ENCODE peak calls at places on chromosomes 12 and 14, in eight cellular contexts. S is spleen; V is naive thymus-derived CD4-positive, alpha-beta T cell; R is Peyer's patch; X is HCT116; O is H9; F is stomach; A is thyroid gland. P is an unnamed sample.

GRCh38 chr14:79686196-79686595 is 525.1 kb downstream of the DIO2 start:
- DNase-seq in S (no peak), V (no peak), R (no peak), X (no peak), O (no peak), F (no peak), A (no peak), P (no peak)

GRCh38 chr14:91996951-91997371 is 42.9 kb downstream of the TRIP11 start:
- DNase-seq in S (no peak), V (no peak), R (no peak), X (peak; percentile 44), O (no peak), F (no peak), A (no peak), P (no peak)

GRCh38 chr12:1935242-1935641 is 16.8 kb upstream of the CACNA2D4 start:
- DNase-seq in S (peak; percentile 63), V (no peak), R (no peak), X (no peak), O (no peak), F (no peak), A (no peak), P (no peak)

GRCh38 chr14:33932526-33933292 is 18.2 kb downstream of the EGLN3 start:
- DNase-seq in S (no peak), V (no peak), R (no peak), X (no peak), O (no peak), F (no peak), A (no peak), P (no peak)

GRCh38 chr14:49594347-49595089 is 4.2 kb upstream of the LRR1 start:
- DNase-seq in S (no peak), V (no peak), R (peak; percentile 74), X (no peak), O (no peak), F (no peak), A (no peak), P (no peak)

GRCh38 chr14:94797887-94798286 is 28.0 kb upstream of the GSC start:
- DNase-seq in S (no peak), V (no peak), R (no peak), X (no peak), O (no peak), F (no peak), A (no peak), P (no peak)

GRCh38 chr14:52801014-52801708 is 9.8 kb upstream of the GNPNAT1 start:
- DNase-seq in S (no peak), V (no peak), R (no peak), X (no peak), O (no peak), F (no peak), A (no peak), P (no peak)

GRCh38 chr14:64654931-64655330 is 49.3 kb upstream of the PLEKHG3 start:
- DNase-seq in S (peak; percentile 63), V (no peak), R (no peak), X (no peak), O (no peak), F (no peak), A (no peak), P (no peak)

GRCh38 chr12:113259499-113259953 is 38.3 kb downstream of the TPCN1 start:
- DNase-seq in S (no peak), V (no peak), R (peak; percentile 78), X (no peak), O (no peak), F (peak; percentile 44), A (peak; percentile 91), P (peak; percentile 62)

GRCh38 chr12:102757154-102757873 is 159.7 kb downstream of the PAH start:
- DNase-seq in S (no peak), V (no peak), R (no peak), X (no peak), O (no peak), F (no peak), A (peak; percentile 26), P (no peak)

GRCh38 chr14:81323621-81324400 is 76.3 kb downstream of the STON2 start:
- DNase-seq in S (no peak), V (no peak), R (peak; percentile 83), X (peak; percentile 36), O (peak; percentile 79), F (peak; percentile 59), A (peak; percentile 84), P (no peak)

GRCh38 chr14:30620178-30620577 is 1.9 kb upstream of the SCFD1 start:
- DNase-seq in S (no peak), V (no peak), R (no peak), X (no peak), O (no peak), F (no peak), A (no peak), P (no peak)

GRCh38 chr14:58829594-58829993 is 191.8 kb downstream of the DACT1 start:
- DNase-seq in S (no peak), V (no peak), R (no peak), X (no peak), O (no peak), F (no peak), A (no peak), P (no peak)

GRCh38 chr12:65681226-65681625 is 143.1 kb upstream of the HMGA2 start:
- DNase-seq in S (no peak), V (no peak), R (no peak), X (no peak), O (no peak), F (no peak), A (no peak), P (no peak)

GRCh38 chr14:95173518-95173917 is 16.2 kb upstream of the DICER1 start:
- DNase-seq in S (no peak), V (no peak), R (no peak), X (no peak), O (no peak), F (no peak), A (no peak), P (no peak)

GRCh38 chr14:32662234-32662633 is 276.4 kb upstream of the NPAS3 start:
- DNase-seq in S (no peak), V (no peak), R (no peak), X (no peak), O (no peak), F (no peak), A (no peak), P (no peak)

GRCh38 chr14:35333347-35333730 is 41.2 kb downstream of the PSMA6 start:
- DNase-seq in S (no peak), V (no peak), R (peak; percentile 43), X (no peak), O (no peak), F (no peak), A (peak; percentile 61), P (no peak)

GRCh38 chr12:124883263-124883876 is 19.7 kb upstream of the SCARB1 start:
- DNase-seq in S (no peak), V (no peak), R (no peak), X (no peak), O (no peak), F (no peak), A (no peak), P (no peak)

GRCh38 chr12:103848132-103848531 is 7.1 kb upstream of the NT5DC3 start:
- DNase-seq in S (no peak), V (no peak), R (no peak), X (no peak), O (no peak), F (no peak), A (no peak), P (no peak)

DNA sequence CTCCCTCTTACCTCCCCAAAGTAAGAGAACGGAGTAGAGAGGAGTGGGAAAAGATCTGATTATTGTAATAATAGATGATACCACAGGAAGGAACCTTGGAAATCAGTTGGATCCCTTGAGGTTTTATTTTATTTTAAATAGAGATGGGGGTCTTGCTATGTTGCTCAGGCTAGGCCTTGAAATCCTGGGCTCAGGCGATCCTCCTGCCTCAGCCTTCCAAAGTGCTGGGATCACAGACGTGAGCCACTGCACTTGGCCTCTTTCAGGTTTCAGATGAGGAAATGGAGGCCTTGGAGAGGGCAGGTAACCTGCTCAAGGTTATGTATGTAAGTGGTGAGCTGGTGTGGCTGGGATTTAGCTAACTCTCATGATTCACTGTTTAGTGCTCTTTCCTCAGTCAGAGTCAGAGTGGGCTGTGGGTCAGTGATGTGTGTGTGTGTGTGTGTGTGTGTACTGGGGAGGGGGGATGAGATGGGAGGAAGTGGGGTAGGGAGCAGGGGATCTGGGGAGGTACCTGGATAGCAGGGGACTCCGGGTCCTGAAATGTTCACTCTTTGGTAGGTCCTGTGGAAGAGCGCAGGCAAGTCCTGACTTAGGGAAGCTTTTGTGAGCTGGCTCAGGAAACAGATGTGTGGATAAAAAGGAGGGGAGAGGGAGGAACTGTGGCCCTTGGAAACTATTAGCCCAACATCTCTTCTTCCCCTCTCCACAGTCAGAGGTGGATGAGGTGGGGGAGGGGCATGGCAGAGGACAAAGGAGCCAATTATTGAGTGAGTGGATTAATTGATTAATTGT is 4.7 kb upstream of the CISTR start:
- DNase-seq in S (no peak), V (no peak), R (no peak), X (no peak), O (no peak), F (no peak), A (no peak), P (no peak)
- H3K27ac ChIP-seq in S (no peak overlapping the region), V (no peak overlapping the region), R (peak overlapping the region; percentile 11), X (no peak overlapping the region), O (no peak overlapping the region), F (no peak overlapping the region), A (no peak overlapping the region), P (no peak overlapping the region)

GRCh38 chr12:9868951-9869306 is 225 bp downstream of the CLEC2B start:
- DNase-seq in S (no peak), V (no peak), R (no peak), X (no peak), O (no peak), F (no peak), A (no peak), P (no peak)
- H3K27ac ChIP-seq in S (peak overlapping the region; percentile 94), V (peak overlapping the region; percentile 94), R (peak overlapping the region; percentile 74), X (no peak overlapping the region), O (no peak overlapping the region), F (peak overlapping the region; percentile 76), A (peak overlapping the region; percentile 70), P (peak overlapping the region; percentile 50)

DNA sequence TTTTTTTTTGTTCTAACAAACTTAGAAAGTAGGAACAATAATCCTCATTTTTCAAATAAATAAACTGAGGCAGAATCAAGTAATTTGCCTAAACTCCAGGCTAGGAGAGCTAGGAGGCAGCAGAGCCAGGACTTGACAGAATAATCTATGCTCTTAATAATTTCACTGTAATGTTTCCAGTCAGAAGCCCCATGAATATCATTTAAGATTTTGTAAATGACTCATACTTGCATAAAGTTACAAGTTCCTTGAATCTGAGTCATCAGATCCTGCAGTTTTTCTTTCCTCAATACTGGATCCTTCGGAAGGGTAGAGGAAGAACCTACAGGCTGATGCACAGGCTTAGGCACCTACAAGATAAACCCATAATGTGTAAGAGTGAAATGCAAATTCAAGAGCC is 29.0 kb downstream of the CAPRIN2 start:
- DNase-seq in S (no peak), V (no peak), R (no peak), X (peak; percentile 54), O (no peak), F (no peak), A (no peak), P (no peak)
- H3K27ac ChIP-seq in S (no peak overlapping the region), V (no peak overlapping the region), R (no peak overlapping the region), X (peak overlapping the region; percentile 43), O (no peak overlapping the region), F (no peak overlapping the region), A (no peak overlapping the region), P (no peak overlapping the region)

DNA sequence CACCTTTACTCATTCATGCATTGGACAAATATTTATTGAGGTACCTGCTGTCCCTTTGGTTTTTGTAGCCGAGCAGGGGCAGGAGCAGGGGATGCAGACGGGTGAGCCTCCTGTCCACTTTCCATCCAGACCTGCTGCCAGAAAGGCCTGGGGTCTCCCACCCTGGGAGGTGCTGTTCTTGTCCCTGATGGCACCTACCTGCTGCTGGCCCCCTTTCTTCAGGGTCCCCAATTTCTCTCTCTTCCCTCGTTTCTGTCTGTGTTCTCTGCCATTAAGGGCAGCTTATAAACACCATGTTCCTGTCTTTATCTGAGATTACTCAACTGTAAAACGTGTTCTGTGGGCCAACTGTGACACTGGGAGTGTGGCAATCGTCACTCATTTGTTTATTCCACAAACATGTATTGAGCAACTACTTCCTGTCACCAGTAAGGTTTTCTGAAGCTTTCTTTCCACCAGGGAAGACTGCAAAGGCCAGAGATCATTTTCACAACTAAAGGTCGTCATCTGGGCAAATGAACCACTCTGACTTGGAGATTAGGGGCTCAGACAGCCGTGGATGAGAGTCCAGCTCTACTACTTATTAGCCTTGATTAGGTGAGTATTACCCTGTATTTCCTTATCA is at the start of gene HAL:
- DNase-seq in S (peak; percentile 74), V (no peak), R (peak; percentile 64), X (no peak), O (no peak), F (peak; percentile 45), A (no peak), P (no peak)
- H3K27ac ChIP-seq in S (peak within 1 kb of the TSS; percentile 91), V (no peak within 1 kb of the TSS), R (no peak within 1 kb of the TSS), X (no peak within 1 kb of the TSS), O (no peak within 1 kb of the TSS), F (no peak within 1 kb of the TSS), A (no peak within 1 kb of the TSS), P (no peak within 1 kb of the TSS)

P was measured in substantia nigra.